ENCODE peak calls at places on chromosomes 3 and 15, in ten cellular contexts. C is HTR-8/SVneo; U is activated T-cell treated with anti-CD3 and anti-CD28 coated beads, Interleukin-2, amount 50 U/mL, for 72 hours; D is HuH-7; T is EH; Z is T-cell; B is mammary epithelial cell; Y is NCI-H1105; I is stimulated activated CD4-positive, alpha-beta T cell treated with anti-CD3 and anti-CD28 coated beads, Interleukin-12 subunit alpha, Interleukin-12 subunit beta, amount 100 ng/mL, for 48 hours; A is NCI-H69. J is an unnamed sample.

GRCh38 chr3:73498764-73499622 is 125.7 kb downstream of the PDZRN3 start:
- DNase-seq in Z (no peak), I (no peak), D (no peak), B (peak), T (no peak), C (no peak), A (peak), Y (no peak), U (peak), J (no peak)

GRCh38 chr3:108744762-108745161 is 12.4 kb downstream of the RETNLB start:
- DNase-seq in A (no peak), T (no peak), Z (no peak), C (no peak), U (no peak), B (no peak), Y (no peak), I (no peak), D (no peak), J (no peak)

GRCh38 chr3:110810356-110810755 is 261.3 kb upstream of the NECTIN3 start:
- DNase-seq in Y (no peak), A (no peak), D (no peak), T (peak), I (no peak), U (no peak), C (no peak), B (peak), Z (no peak), J (no peak)

GRCh38 chr15:57398336-57398735 is 22.0 kb downstream of the CGNL1 start:
- DNase-seq in U (no peak), I (no peak), Z (no peak), C (no peak), B (no peak), A (peak), Y (peak), D (no peak), T (no peak), J (no peak)

GRCh38 chr3:150069158-150069536 is 98.5 kb upstream of the PFN2 start:
- DNase-seq in U (no peak), B (no peak), T (peak), I (no peak), Y (no peak), A (peak), D (no peak), C (no peak), Z (no peak), J (no peak)

GRCh38 chr3:178382388-178383061 is 153.7 kb upstream of the KCNMB2 start:
- DNase-seq in U (no peak), I (no peak), C (peak), T (peak), Z (no peak), B (peak), A (no peak), Y (no peak), D (no peak), J (no peak)

GRCh38 chr15:69783211-69783610 is 314.5 kb downstream of the TLE3 start:
- DNase-seq in A (peak), D (no peak), B (no peak), T (no peak), Y (peak), I (no peak), Z (no peak), C (no peak), U (no peak), J (no peak)

GRCh38 chr3:35832140-35832571 is 192.8 kb downstream of the ARPP21 start:
- DNase-seq in C (no peak), Z (no peak), B (peak), T (no peak), I (no peak), D (no peak), A (no peak), U (no peak), Y (no peak), J (no peak)

GRCh38 chr3:126053949-126054569 is 29.9 kb downstream of the SLC41A3 start:
- DNase-seq in D (no peak), A (no peak), C (no peak), T (no peak), Z (no peak), Y (no peak), U (no peak), I (no peak), B (no peak), J (no peak)

GRCh38 chr15:34987182-34987488 is 952 bp downstream of the ZNF770 start:
- DNase-seq in U (no peak), B (peak), T (peak), D (no peak), Z (no peak), C (no peak), A (peak), I (no peak), Y (no peak), J (no peak)

GRCh38 chr3:126811530-126811929 is 107.5 kb downstream of the CHCHD6 start:
- DNase-seq in A (no peak), D (no peak), C (peak), Y (no peak), I (no peak), T (peak), U (no peak), B (no peak), Z (no peak), J (no peak)

J was measured in H1.